ENCODE peak calls at places on chromosomes 13 and 19, in seven cellular contexts. G, D, N, H, J, C and E are unnamed samples.
A peak's percentile ranks its signal among the peaks of the same experiment; 100 is the strongest.

GRCh38 chr13:39967199-39967959 is 311.9 kb downstream of the COG6 start:
- DNase-seq in J (no peak), C (no peak), N (no peak), D (no peak), H (no peak), G (peak; percentile 33), E (no peak)

GRCh38 chr13:43191561-43191960 is 168.2 kb downstream of the DNAJC15 start:
- DNase-seq in H (no peak), G (no peak), J (no peak), D (no peak), N (no peak), C (no peak), E (peak; percentile 11)

GRCh38 chr19:48171584-48172170 is 1.2 kb downstream of the ZSWIM9 start:
- DNase-seq in G (no peak), C (no peak), N (no peak), J (no peak), D (no peak), H (no peak), E (no peak)

GRCh38 chr13:113528101-113528797 is 37.7 kb upstream of the DCUN1D2 start:
- DNase-seq in C (no peak), N (no peak), G (no peak), H (no peak), D (no peak), J (no peak), E (no peak)

GRCh38 chr19:3950871-3951861 is 18.3 kb downstream of the NMRK2 start:
- DNase-seq in H (no peak), D (no peak), J (no peak), N (no peak), C (no peak), G (no peak), E (no peak)

GRCh38 chr19:55585658-55586339 is 5.2 kb upstream of the ZNF579 start:
- DNase-seq in N (no peak), J (no peak), H (no peak), D (peak; percentile 30), C (peak; percentile 64), G (peak; percentile 72), E (peak; percentile 75)

GRCh38 chr19:32809754-32810153 is 59.8 kb downstream of the SLC7A9 start:
- DNase-seq in D (no peak), H (no peak), N (no peak), C (no peak), G (no peak), J (no peak), E (peak; percentile 14)

GRCh38 chr13:97043302-97043701 is 49.0 kb upstream of the OXGR1 start:
- DNase-seq in J (no peak), N (no peak), C (peak; percentile 32), H (no peak), D (no peak), G (peak; percentile 11), E (peak; percentile 95)

GRCh38 chr13:32031025-32031814 is at the start of gene FRY:
- DNase-seq in N (peak; percentile 8), D (peak; percentile 49), J (no peak), G (peak; percentile 70), C (peak; percentile 41), H (peak; percentile 20), E (peak; percentile 82)

GRCh38 chr13:32642858-32643257 is 56.6 kb downstream of the PDS5B start:
- DNase-seq in N (no peak), D (no peak), G (no peak), H (no peak), C (no peak), J (no peak), E (no peak)

GRCh38 chr13:20064128-20064527 is 96.7 kb downstream of the GJA3 start:
- DNase-seq in H (no peak), N (no peak), C (no peak), J (no peak), G (peak; percentile 37), D (no peak), E (peak; percentile 40)

GRCh38 chr19:49538643-49539042 is 10.8 kb downstream of the RCN3 start:
- DNase-seq in D (no peak), G (no peak), J (no peak), H (no peak), N (no peak), C (no peak), E (no peak)

GRCh38 chr13:101289764-101290163 is 126.5 kb downstream of the NALCN start:
- DNase-seq in H (no peak), N (no peak), C (peak; percentile 50), J (no peak), G (peak; percentile 51), D (no peak), E (peak; percentile 48)

GRCh38 chr13:55199132-55199531 is 1941.6 kb upstream of the PRR20A start:
- DNase-seq in H (no peak), G (no peak), J (no peak), D (no peak), N (no peak), C (peak; percentile 3), E (no peak)

GRCh38 chr13:110400786-110401533 is 93.9 kb downstream of the COL4A2 start:
- DNase-seq in H (no peak), D (no peak), G (no peak), C (no peak), N (no peak), J (no peak), E (peak; percentile 87)

GRCh38 chr13:37503287-37503686 is 95.3 kb downstream of the POSTN start:
- DNase-seq in N (no peak), D (no peak), G (no peak), H (no peak), C (no peak), J (no peak), E (no peak)

GRCh38 chr19:40006273-40006691 is 9.4 kb downstream of the ZNF546 start:
- DNase-seq in C (peak; percentile 95), N (no peak), H (no peak), G (peak; percentile 94), J (no peak), D (no peak), E (peak; percentile 29)

GRCh38 chr19:13841339-13842293 is 35.3 kb upstream of the NANOS3 start:
- DNase-seq in N (no peak), G (peak; percentile 63), H (no peak), J (no peak), D (no peak), C (no peak), E (peak; percentile 73)

GRCh38 chr13:23705578-23705977 is 135.4 kb downstream of the TNFRSF19 start:
- DNase-seq in C (no peak), G (no peak), D (no peak), N (no peak), J (no peak), H (no peak), E (peak; percentile 59)